ENCODE peak calls at places on chromosomes 5 and 9, in six cellular contexts. One of them, this sample, is unnamed.

GRCh38 chr5:24073097-24073496 is 565.7 kb downstream of the PRDM9 start:
- DNase-seq in RWPE2: no peak
- DNase-seq in Peyer's patch: no peak
- DNase-seq in ascending aorta: no peak
- DNase-seq in cardiac muscle cell: no peak
- DNase-seq in prostate gland: peak; percentile 52
- DNase-seq in this sample: no peak

GRCh38 chr5:77560677-77561263 is 68.7 kb upstream of the WDR41 start:
- DNase-seq in RWPE2: no peak
- DNase-seq in Peyer's patch: no peak
- DNase-seq in ascending aorta: no peak
- DNase-seq in cardiac muscle cell: peak; percentile 65
- DNase-seq in prostate gland: peak; percentile 5
- DNase-seq in this sample: no peak

GRCh38 chr9:22097712-22098111 is 88.6 kb upstream of the CDKN2B start:
- DNase-seq in RWPE2: no peak
- DNase-seq in Peyer's patch: no peak
- DNase-seq in ascending aorta: no peak
- DNase-seq in cardiac muscle cell: no peak
- DNase-seq in prostate gland: no peak
- DNase-seq in this sample: no peak

GRCh38 chr9:69981686-69982450 is 61.8 kb upstream of the MAMDC2 start:
- DNase-seq in RWPE2: no peak
- DNase-seq in Peyer's patch: no peak
- DNase-seq in ascending aorta: no peak
- DNase-seq in cardiac muscle cell: no peak
- DNase-seq in prostate gland: no peak
- DNase-seq in this sample: no peak

GRCh38 chr5:63743096-63743798 is 219.0 kb downstream of the HTR1A start:
- DNase-seq in RWPE2: no peak
- DNase-seq in Peyer's patch: no peak
- DNase-seq in ascending aorta: no peak
- DNase-seq in cardiac muscle cell: no peak
- DNase-seq in prostate gland: no peak
- DNase-seq in this sample: no peak

GRCh38 chr9:77498891-77499290 is 149.2 kb downstream of the GNA14 start:
- DNase-seq in RWPE2: no peak
- DNase-seq in Peyer's patch: no peak
- DNase-seq in ascending aorta: no peak
- DNase-seq in cardiac muscle cell: no peak
- DNase-seq in prostate gland: no peak
- DNase-seq in this sample: no peak

GRCh38 chr9:128917151-128917849 is 3.5 kb upstream of the PHYHD1 start:
- DNase-seq in RWPE2: no peak
- DNase-seq in Peyer's patch: no peak
- DNase-seq in ascending aorta: peak; percentile 56
- DNase-seq in cardiac muscle cell: no peak
- DNase-seq in prostate gland: peak; percentile 89
- DNase-seq in this sample: no peak

GRCh38 chr9:123416171-123416570 is 60.2 kb downstream of the CRB2 start:
- DNase-seq in RWPE2: peak; percentile 19
- DNase-seq in Peyer's patch: peak; percentile 24
- DNase-seq in ascending aorta: no peak
- DNase-seq in cardiac muscle cell: no peak
- DNase-seq in prostate gland: no peak
- DNase-seq in this sample: no peak

GRCh38 chr5:72065751-72066255 is 41.5 kb upstream of the MAP1B start:
- DNase-seq in RWPE2: no peak
- DNase-seq in Peyer's patch: no peak
- DNase-seq in ascending aorta: no peak
- DNase-seq in cardiac muscle cell: peak; percentile 52
- DNase-seq in prostate gland: no peak
- DNase-seq in this sample: no peak

GRCh38 chr5:143977891-143978448 is 166.0 kb downstream of the HMHB1 start:
- DNase-seq in RWPE2: peak; percentile 83
- DNase-seq in Peyer's patch: no peak
- DNase-seq in ascending aorta: no peak
- DNase-seq in cardiac muscle cell: no peak
- DNase-seq in prostate gland: no peak
- DNase-seq in this sample: no peak

GRCh38 chr5:93150311-93151012 is 430.6 kb downstream of the NR2F1-AS1 start:
- DNase-seq in RWPE2: no peak
- DNase-seq in Peyer's patch: no peak
- DNase-seq in ascending aorta: no peak
- DNase-seq in cardiac muscle cell: no peak
- DNase-seq in prostate gland: no peak
- DNase-seq in this sample: no peak

GRCh38 chr9:95874989-95875304 is 544 bp upstream of the ERCC6L2 start:
- DNase-seq in RWPE2: no peak
- DNase-seq in Peyer's patch: peak; percentile 76
- DNase-seq in ascending aorta: peak; percentile 11
- DNase-seq in cardiac muscle cell: peak; percentile 34
- DNase-seq in prostate gland: peak; percentile 33
- DNase-seq in this sample: peak; percentile 71

GRCh38 chr5:78497573-78498533 is 137.4 kb downstream of the SCAMP1 start:
- DNase-seq in RWPE2: no peak
- DNase-seq in Peyer's patch: no peak
- DNase-seq in ascending aorta: no peak
- DNase-seq in cardiac muscle cell: no peak
- DNase-seq in prostate gland: no peak
- DNase-seq in this sample: no peak

GRCh38 chr5:1004598-1005361 is 3.8 kb upstream of the NKD2 start:
- DNase-seq in RWPE2: peak; percentile 71
- DNase-seq in Peyer's patch: peak; percentile 68
- DNase-seq in ascending aorta: peak; percentile 18
- DNase-seq in cardiac muscle cell: peak; percentile 75
- DNase-seq in prostate gland: peak; percentile 56
- DNase-seq in this sample: peak; percentile 41

GRCh38 chr9:108103294-108103693 is 613.7 kb upstream of the KLF4 start:
- DNase-seq in RWPE2: no peak
- DNase-seq in Peyer's patch: no peak
- DNase-seq in ascending aorta: no peak
- DNase-seq in cardiac muscle cell: no peak
- DNase-seq in prostate gland: no peak
- DNase-seq in this sample: no peak

GRCh38 chr5:21680196-21680595 is 1172.9 kb downstream of the CDH12 start:
- DNase-seq in RWPE2: no peak
- DNase-seq in Peyer's patch: no peak
- DNase-seq in ascending aorta: no peak
- DNase-seq in cardiac muscle cell: no peak
- DNase-seq in prostate gland: no peak
- DNase-seq in this sample: no peak

GRCh38 chr9:99135498-99135897 is 30.6 kb downstream of the TGFBR1 start:
- DNase-seq in RWPE2: no peak
- DNase-seq in Peyer's patch: no peak
- DNase-seq in ascending aorta: no peak
- DNase-seq in cardiac muscle cell: no peak
- DNase-seq in prostate gland: no peak
- DNase-seq in this sample: no peak

GRCh38 chr5:15946026-15946425 is 233.6 kb downstream of the MARCHF11 start:
- DNase-seq in RWPE2: no peak
- DNase-seq in Peyer's patch: no peak
- DNase-seq in ascending aorta: no peak
- DNase-seq in cardiac muscle cell: no peak
- DNase-seq in prostate gland: no peak
- DNase-seq in this sample: no peak

GRCh38 chr5:15951550-15951949 is 228.0 kb downstream of the MARCHF11 start:
- DNase-seq in RWPE2: no peak
- DNase-seq in Peyer's patch: no peak
- DNase-seq in ascending aorta: no peak
- DNase-seq in cardiac muscle cell: no peak
- DNase-seq in prostate gland: no peak
- DNase-seq in this sample: no peak

GRCh38 chr5:15951126-15951525 is 228.5 kb downstream of the MARCHF11 start:
- DNase-seq in RWPE2: no peak
- DNase-seq in Peyer's patch: no peak
- DNase-seq in ascending aorta: no peak
- DNase-seq in cardiac muscle cell: no peak
- DNase-seq in prostate gland: no peak
- DNase-seq in this sample: no peak

GRCh38 chr5:15943487-15943886 is 236.1 kb downstream of the MARCHF11 start:
- DNase-seq in RWPE2: no peak
- DNase-seq in Peyer's patch: no peak
- DNase-seq in ascending aorta: no peak
- DNase-seq in cardiac muscle cell: no peak
- DNase-seq in prostate gland: no peak
- DNase-seq in this sample: no peak

DNA sequence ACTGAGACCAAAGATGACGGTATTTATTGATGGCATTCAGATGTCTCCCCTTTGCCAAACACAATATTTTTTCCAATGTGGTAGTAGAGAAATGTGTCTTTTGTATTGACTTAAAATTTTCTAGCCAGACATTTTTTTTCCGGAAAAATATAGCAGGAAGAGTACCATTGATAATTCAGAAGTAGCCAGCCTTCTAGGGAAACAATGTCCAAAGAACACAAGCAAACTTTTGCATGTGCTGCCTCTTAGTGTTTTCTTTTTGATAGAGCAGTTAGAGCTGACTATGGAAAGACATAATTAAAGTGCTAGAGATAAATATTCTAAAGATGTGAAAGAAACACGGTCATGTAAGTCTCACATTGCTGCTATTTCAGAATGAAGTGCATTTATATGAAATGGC is 231.4 kb downstream of the MARCHF11 start:
- DNase-seq in RWPE2: no peak
- DNase-seq in Peyer's patch: no peak
- DNase-seq in ascending aorta: no peak
- DNase-seq in cardiac muscle cell: no peak
- DNase-seq in prostate gland: no peak
- DNase-seq in this sample: no peak
- TF ChIP-seq CTCF in RWPE2: peak; percentile 19
- TF ChIP-seq CTCF in Peyer's patch: no peak
- TF ChIP-seq CTCF in ascending aorta: no peak
- TF ChIP-seq CTCF in cardiac muscle cell: peak; percentile 23
- TF ChIP-seq CTCF in prostate gland: no peak
- TF ChIP-seq CTCF in this sample: no peak

DNA sequence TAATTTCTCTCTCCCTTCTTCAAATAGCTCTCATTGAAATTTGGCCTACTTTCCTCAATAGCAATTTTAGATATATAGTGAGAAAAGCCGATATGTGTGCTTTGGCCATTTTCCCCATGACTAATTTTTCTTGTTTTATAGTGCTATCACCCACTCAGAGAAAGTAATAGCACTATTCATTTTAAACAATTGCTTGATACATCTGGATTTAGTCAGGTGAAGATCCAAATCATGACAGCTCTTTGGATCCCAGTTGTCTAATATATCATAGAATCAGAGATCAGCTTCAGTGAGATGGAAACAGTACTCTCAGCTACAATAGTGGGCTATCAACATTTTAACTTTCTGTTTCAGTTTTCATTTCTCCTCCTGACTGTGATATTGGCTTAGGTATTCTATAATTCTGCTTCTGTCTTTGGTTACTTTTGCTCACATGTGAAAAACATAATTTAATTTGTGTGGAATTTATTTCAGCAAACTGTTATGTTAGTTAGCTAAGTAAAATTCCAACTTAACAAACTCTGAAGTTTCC is 38.7 kb downstream of the VCAN start:
- DNase-seq in RWPE2: no peak
- DNase-seq in Peyer's patch: no peak
- DNase-seq in ascending aorta: no peak
- DNase-seq in cardiac muscle cell: no peak
- DNase-seq in prostate gland: no peak
- DNase-seq in this sample: no peak
- H3K27ac ChIP-seq in RWPE2: no peak overlapping the region
- H3K27ac ChIP-seq in Peyer's patch: no peak overlapping the region
- H3K27ac ChIP-seq in ascending aorta: peak overlapping the region; percentile 74
- H3K27ac ChIP-seq in cardiac muscle cell: peak overlapping the region; percentile 64
- H3K27ac ChIP-seq in prostate gland: no peak overlapping the region
- H3K27ac ChIP-seq in this sample: no peak overlapping the region

GRCh38 chr9:124680714-124681390 is 90.3 kb downstream of the NR6A1 start:
- DNase-seq in RWPE2: no peak
- DNase-seq in Peyer's patch: no peak
- DNase-seq in ascending aorta: no peak
- DNase-seq in cardiac muscle cell: no peak
- DNase-seq in prostate gland: no peak
- DNase-seq in this sample: no peak

GRCh38 chr9:124685217-124685616 is 85.9 kb downstream of the NR6A1 start:
- DNase-seq in RWPE2: no peak
- DNase-seq in Peyer's patch: no peak
- DNase-seq in ascending aorta: no peak
- DNase-seq in cardiac muscle cell: no peak
- DNase-seq in prostate gland: no peak
- DNase-seq in this sample: no peak

GRCh38 chr9:124686918-124687317 is 84.2 kb downstream of the NR6A1 start:
- DNase-seq in RWPE2: no peak
- DNase-seq in Peyer's patch: no peak
- DNase-seq in ascending aorta: no peak
- DNase-seq in cardiac muscle cell: no peak
- DNase-seq in prostate gland: no peak
- DNase-seq in this sample: no peak

GRCh38 chr9:124683043-124683442 is 88.1 kb downstream of the NR6A1 start:
- DNase-seq in RWPE2: no peak
- DNase-seq in Peyer's patch: no peak
- DNase-seq in ascending aorta: no peak
- DNase-seq in cardiac muscle cell: no peak
- DNase-seq in prostate gland: no peak
- DNase-seq in this sample: no peak

DNA sequence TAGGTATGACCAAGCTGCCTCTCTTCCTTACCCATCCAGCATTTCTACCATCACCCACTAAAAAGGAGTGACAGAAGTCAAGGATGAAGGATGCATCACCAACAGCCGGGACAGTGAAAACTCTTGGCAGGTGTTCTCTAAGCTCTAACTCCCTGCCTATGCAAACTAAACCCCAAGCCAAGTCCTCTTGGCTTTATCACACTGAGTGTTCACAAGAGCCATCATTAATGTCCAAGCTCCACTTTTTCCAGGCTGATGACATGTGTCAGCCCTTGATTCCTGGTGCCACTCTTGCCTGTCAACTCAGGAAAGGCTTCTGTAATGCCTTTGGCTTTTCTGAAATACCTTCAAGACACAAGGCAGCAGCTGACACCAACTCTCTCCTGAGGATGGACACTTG is 87.0 kb downstream of the NR6A1 start:
- DNase-seq in RWPE2: no peak
- DNase-seq in Peyer's patch: no peak
- DNase-seq in ascending aorta: no peak
- DNase-seq in cardiac muscle cell: no peak
- DNase-seq in prostate gland: no peak
- DNase-seq in this sample: no peak
- H3K27me3 ChIP-seq in RWPE2: no peaks in the 10 kb centered on the region
- H3K27me3 ChIP-seq in Peyer's patch: no peaks in the 10 kb centered on the region
- H3K27me3 ChIP-seq in ascending aorta: no peaks in the 10 kb centered on the region
- H3K27me3 ChIP-seq in cardiac muscle cell: no peaks in the 10 kb centered on the region
- H3K27me3 ChIP-seq in prostate gland: no peaks in the 10 kb centered on the region
- H3K27me3 ChIP-seq in this sample: no peaks in the 10 kb centered on the region

DNA sequence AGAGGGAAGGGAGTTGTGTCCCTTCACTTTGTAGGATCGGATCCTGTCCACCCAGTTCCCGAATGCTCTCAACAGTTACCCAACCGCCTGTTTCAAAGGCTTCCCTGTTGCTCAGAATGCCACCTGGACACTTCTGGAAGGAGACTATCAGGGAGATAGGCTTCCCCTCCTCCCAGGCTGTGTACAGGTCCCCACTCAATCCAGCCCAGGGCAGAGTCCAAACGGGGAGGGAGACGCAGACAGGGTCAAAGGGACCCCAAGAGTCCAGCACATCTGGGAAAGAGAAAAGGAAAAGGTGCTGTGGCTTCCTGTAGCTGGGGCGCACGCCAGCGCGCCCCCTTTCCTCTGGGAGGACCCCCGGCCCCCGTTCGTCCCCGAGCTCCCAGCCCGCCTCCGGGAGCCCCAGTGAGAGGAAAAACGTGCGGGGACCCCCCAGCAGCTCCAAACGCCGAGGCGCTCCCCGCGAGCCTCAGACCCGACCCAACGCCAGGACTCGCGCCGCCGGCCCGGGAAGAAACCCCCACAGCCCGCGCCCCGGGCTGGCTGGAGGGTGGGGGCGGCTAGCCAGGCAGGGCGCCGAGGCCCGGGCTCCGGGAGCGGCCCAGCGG is 640 bp downstream of the SURF4 start:
- DNase-seq in RWPE2: no peak
- DNase-seq in Peyer's patch: peak; percentile 77
- DNase-seq in ascending aorta: no peak
- DNase-seq in cardiac muscle cell: peak; percentile 41
- DNase-seq in prostate gland: peak; percentile 30
- DNase-seq in this sample: no peak
- TF ChIP-seq CTCF in RWPE2: peak; percentile 57
- TF ChIP-seq CTCF in Peyer's patch: no peak
- TF ChIP-seq CTCF in ascending aorta: no peak
- TF ChIP-seq CTCF in cardiac muscle cell: no peak
- TF ChIP-seq CTCF in prostate gland: no peak
- TF ChIP-seq CTCF in this sample: no peak

This sample was measured in CD4-positive, alpha-beta T cell.